ENCODE peak calls at places on chromosome 11, in five cellular contexts. D, U, Q, E and S are unnamed samples.

GRCh38 chr11:32088117-32088941 is 2.5 kb upstream of the RCN1 start:
- DNase-seq in Q (no peak), D (peak; percentile 83), E (peak; percentile 17), U (no peak), S (peak; percentile 86)

GRCh38 chr11:110738641-110739040 is 26.4 kb upstream of the ARHGAP20 start:
- DNase-seq in U (no peak), Q (no peak), D (no peak), E (no peak), S (no peak)

GRCh38 chr11:35003658-35004057 is 87.2 kb downstream of the PDHX start:
- DNase-seq in U (no peak), E (no peak), Q (no peak), D (peak; percentile 63), S (peak; percentile 46)

GRCh38 chr11:25065711-25066110 is 568.9 kb downstream of the LUZP2 start:
- DNase-seq in D (peak; percentile 87), U (no peak), E (no peak), Q (no peak), S (peak; percentile 1)

GRCh38 chr11:68946416-68947090 is 34.2 kb downstream of the MRGPRD start:
- DNase-seq in U (no peak), E (peak; percentile 26), Q (no peak), D (peak; percentile 12), S (peak; percentile 93)

GRCh38 chr11:61787928-61788491 is 4.4 kb downstream of the TMEM258 start:
- DNase-seq in E (peak; percentile 74), D (peak; percentile 48), U (peak; percentile 48), Q (peak; percentile 79), S (peak; percentile 61)

GRCh38 chr11:9533053-9533452 is 40.4 kb upstream of the WEE1 start:
- DNase-seq in U (no peak), E (no peak), D (no peak), Q (no peak), S (no peak)

GRCh38 chr11:69915501-69916250 is 96.5 kb upstream of the FGF3 start:
- DNase-seq in E (peak; percentile 87), U (peak; percentile 60), D (peak; percentile 95), Q (peak; percentile 90), S (peak; percentile 76)

GRCh38 chr11:124109377-124109776 is 5.9 kb upstream of the VWA5A start:
- DNase-seq in Q (no peak), U (no peak), E (no peak), D (no peak), S (no peak)

GRCh38 chr11:413120-414081 is 1.4 kb downstream of the SIGIRR start:
- DNase-seq in E (no peak), D (no peak), Q (no peak), U (no peak), S (peak; percentile 50)

GRCh38 chr11:13666708-13667107 is 1.8 kb upstream of the FAR1 start:
- DNase-seq in Q (no peak), U (no peak), E (no peak), D (no peak), S (no peak)

GRCh38 chr11:118060081-118060661 is 16.7 kb upstream of the TMPRSS4 start:
- DNase-seq in Q (no peak), D (no peak), E (no peak), U (no peak), S (no peak)

GRCh38 chr11:134677338-134677948 is 265.4 kb upstream of the B3GAT1 start:
- DNase-seq in D (no peak), Q (no peak), U (no peak), E (no peak), S (no peak)

GRCh38 chr11:79626135-79626748 is 185.4 kb upstream of the TENM4 start:
- DNase-seq in U (no peak), D (peak; percentile 22), Q (no peak), E (no peak), S (no peak)

GRCh38 chr11:119101367-119101758 is 290 bp downstream of the DPAGT1 start:
- DNase-seq in U (no peak), Q (no peak), E (peak; percentile 47), D (no peak), S (no peak)

GRCh38 chr11:8068605-8069221 is 12.3 kb upstream of the TUB start:
- DNase-seq in D (peak; percentile 39), U (no peak), Q (no peak), E (peak; percentile 70), S (peak; percentile 83)

GRCh38 chr11:113949891-113950290 is 25.0 kb upstream of the HTR3A start:
- DNase-seq in U (no peak), D (no peak), E (no peak), Q (no peak), S (no peak)

GRCh38 chr11:131037873-131038272 is 121.6 kb upstream of the SNX19 start:
- DNase-seq in E (no peak), D (peak; percentile 41), Q (peak; percentile 16), U (no peak), S (no peak)

GRCh38 chr11:32056445-32056844 is 34.4 kb upstream of the RCN1 start:
- DNase-seq in U (no peak), D (peak; percentile 32), Q (no peak), E (no peak), S (peak; percentile 84)

GRCh38 chr11:35418847-35419712 is at the start of gene SLC1A2:
- DNase-seq in E (peak; percentile 78), D (no peak), U (no peak), Q (peak; percentile 82), S (peak; percentile 71)

GRCh38 chr11:122601131-122602125 is 54.1 kb upstream of the UBASH3B start:
- DNase-seq in D (peak; percentile 27), Q (no peak), E (no peak), U (no peak), S (peak; percentile 90)

GRCh38 chr11:64747961-64748715 is 4.2 kb upstream of the RASGRP2 start:
- DNase-seq in U (no peak), E (no peak), D (no peak), Q (no peak), S (peak; percentile 80)

GRCh38 chr11:66278396-66279091 is 569 bp downstream of the CNIH2 start:
- DNase-seq in Q (peak; percentile 69), U (no peak), E (peak; percentile 79), D (peak; percentile 18), S (peak; percentile 59)

GRCh38 chr11:35114901-35115687 is 23.9 kb upstream of the CD44 start:
- DNase-seq in E (no peak), U (no peak), D (no peak), Q (peak; percentile 38), S (no peak)

GRCh38 chr11:70210051-70210501 is 7.0 kb downstream of the FADD start:
- DNase-seq in E (no peak), Q (no peak), U (no peak), D (peak; percentile 66), S (peak; percentile 92)

GRCh38 chr11:58507355-58507754 is 550 bp downstream of the OR5B21 start:
- DNase-seq in E (no peak), D (no peak), Q (no peak), U (no peak), S (no peak)

GRCh38 chr11:71240865-71241691 is 11.3 kb downstream of the SHANK2 start:
- DNase-seq in U (no peak), E (peak; percentile 12), D (no peak), Q (peak; percentile 69), S (peak; percentile 84)
- H3K27me3 ChIP-seq in U (no peaks in the 10 kb centered on the region), E (no peaks in the 10 kb centered on the region), D (no peaks in the 10 kb centered on the region), Q (no peaks in the 10 kb centered on the region), S (peaks cover 6% of the 10 kb centered on the region)

GRCh38 chr11:127629200-127629599 is 628.6 kb upstream of the KIRREL3 start:
- DNase-seq in U (no peak), Q (no peak), D (no peak), E (no peak), S (no peak)
- TF ChIP-seq EZH2phosphoT487 in U (no peak), Q (no peak), D (no peak), E (no peak), S (no peak)

GRCh38 chr11:83554896-83555295 is 268.7 kb upstream of the CCDC90B start:
- DNase-seq in U (no peak), Q (no peak), D (no peak), E (peak; percentile 8), S (no peak)

GRCh38 chr11:83557638-83558037 is 271.5 kb upstream of the CCDC90B start:
- DNase-seq in U (no peak), E (no peak), Q (no peak), D (no peak), S (no peak)

DNA sequence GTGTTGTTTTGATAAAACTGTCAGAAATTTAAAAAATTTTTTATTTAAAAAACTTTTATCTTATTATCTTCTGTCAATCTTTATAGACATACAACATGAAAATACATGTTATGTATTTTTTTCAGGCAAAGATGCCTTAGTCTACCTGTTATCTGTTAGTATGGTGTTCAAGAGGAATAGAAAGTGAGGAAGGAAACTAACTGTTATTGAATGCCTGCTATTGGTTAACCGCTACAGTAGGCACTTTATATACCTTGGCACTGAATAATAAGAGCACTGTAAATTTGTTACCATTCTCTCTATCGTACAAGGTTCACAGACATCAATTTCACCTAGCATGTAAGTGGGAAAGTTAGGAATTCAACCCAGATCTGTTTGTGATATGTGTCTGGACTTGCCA is 272.1 kb upstream of the CCDC90B start:
- DNase-seq in E (no peak), D (no peak), U (no peak), Q (no peak), S (no peak)
- H3K27me3 ChIP-seq in E (no peaks in the 10 kb centered on the region), D (peaks cover 6% of the 10 kb centered on the region), U (peaks cover 40% of the 10 kb centered on the region), Q (no peaks in the 10 kb centered on the region), S (no peaks in the 10 kb centered on the region)

DNA sequence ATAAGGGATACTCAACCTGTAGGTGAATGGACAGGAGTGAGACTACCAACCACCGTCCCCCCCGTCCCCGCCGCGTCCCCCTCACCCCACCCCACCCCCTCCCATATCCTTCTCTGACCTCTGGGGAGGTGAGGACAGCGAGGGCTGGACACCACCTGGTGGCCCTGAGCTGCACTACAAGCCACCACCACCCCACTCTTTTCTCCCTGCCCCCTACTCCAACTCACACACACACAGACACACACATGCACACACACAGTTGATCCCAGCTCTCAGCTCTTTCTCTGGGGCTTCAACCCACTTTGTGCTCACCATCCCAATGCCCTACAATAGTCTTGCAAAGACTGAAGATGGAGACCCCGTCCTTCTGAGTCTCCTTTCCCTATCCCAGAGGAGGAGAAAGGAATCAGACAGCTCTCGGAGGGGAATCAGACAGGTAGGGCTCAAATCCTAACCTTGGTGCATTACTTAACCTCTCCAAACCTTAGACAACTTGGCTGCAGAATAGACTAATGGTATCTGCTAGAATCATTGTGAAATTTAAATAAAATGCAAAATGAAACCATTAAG is 100.8 kb downstream of the PDE2A start:
- DNase-seq in E (peak; percentile 92), Q (peak; percentile 78), D (peak; percentile 59), U (peak; percentile 23), S (peak; percentile 62)
- TF ChIP-seq EZH2phosphoT487 in E (no peak), Q (no peak), D (no peak), U (no peak), S (no peak)

DNA sequence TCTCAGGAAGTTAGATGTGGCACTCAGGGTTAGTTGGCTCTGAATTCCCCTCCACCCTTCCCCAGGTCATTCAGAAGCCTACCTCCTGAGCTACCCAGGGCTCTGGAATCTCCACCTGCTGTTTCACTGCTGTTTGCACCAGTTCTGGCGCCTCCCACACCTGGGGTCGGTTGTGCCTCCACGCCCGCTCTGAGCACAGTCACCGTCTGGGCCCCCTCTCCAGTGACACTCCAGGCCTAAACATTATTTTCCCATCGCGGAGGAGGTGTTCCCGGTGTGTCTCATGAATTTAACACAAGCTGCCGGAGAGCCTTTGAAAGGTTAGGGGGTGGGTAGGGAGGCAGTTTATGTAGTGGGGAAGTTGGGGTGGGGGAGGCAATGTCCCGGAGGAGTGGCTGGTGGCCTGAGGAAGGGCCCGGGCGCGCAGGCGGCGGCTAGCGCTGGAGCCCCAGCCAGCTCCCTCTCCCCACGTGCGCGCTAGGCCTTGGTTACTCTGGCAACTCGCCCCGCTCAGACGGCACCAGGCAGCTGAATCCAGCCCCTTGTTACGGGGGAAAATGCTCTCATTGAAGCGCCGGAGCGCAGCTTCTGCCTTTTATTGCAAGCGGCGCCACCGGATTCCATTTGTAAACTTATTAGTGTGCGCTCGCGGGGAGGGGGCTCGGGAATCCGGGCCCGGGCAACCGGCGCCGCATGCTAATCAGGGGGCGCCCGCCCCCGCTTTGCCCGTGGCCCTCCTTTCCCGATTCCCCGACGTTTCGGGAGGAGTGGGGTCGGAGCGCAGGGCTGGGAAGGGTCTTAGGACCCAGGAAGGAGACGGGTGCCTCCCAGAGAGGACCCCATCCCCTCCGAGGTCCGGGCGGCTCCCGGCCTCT is 52.4 kb downstream of the GRIK4 start:
- DNase-seq in D (no peak), U (no peak), E (no peak), Q (peak; percentile 88), S (no peak)
- H3K27me3 ChIP-seq in D (peaks cover 35% of the 10 kb centered on the region), U (no peaks in the 10 kb centered on the region), E (no peaks in the 10 kb centered on the region), Q (peaks cover 64% of the 10 kb centered on the region), S (no peaks in the 10 kb centered on the region)